ENCODE peak calls at places on chromosomes 3 and 15, in seven cellular contexts. V is ureter; E is activated effector memory CD4-positive, alpha-beta T cell treated with anti-CD3 and anti-CD28 coated beads, Interleukin-2, amount 50 U/mL, for 16 hours; J is RWPE1; A is amniotic stem cell; H is naive thymus-derived CD8-positive, alpha-beta T cell; Z is amygdala. P is an unnamed sample.

GRCh38 chr15:52331490-52332240 is 36.1 kb upstream of the MYO5C start:
- DNase-seq in J (peak), V (peak), Z (no peak), E (peak), A (no peak), H (peak), P (no peak)

GRCh38 chr3:109275702-109276293 is 40.5 kb downstream of the DPPA2 start:
- DNase-seq in A (peak), V (no peak), Z (peak), H (no peak), E (no peak), J (peak), P (peak)

GRCh38 chr15:68475449-68475848 is 43.5 kb upstream of the ITGA11 start:
- DNase-seq in V (no peak), Z (no peak), E (no peak), A (no peak), J (no peak), H (no peak), P (no peak)

GRCh38 chr3:120481056-120481455 is 30.3 kb upstream of the FSTL1 start:
- DNase-seq in J (no peak), H (no peak), V (no peak), Z (no peak), E (no peak), A (no peak), P (no peak)

GRCh38 chr15:42933886-42934667 is 13.5 kb upstream of the TTBK2 start:
- DNase-seq in H (no peak), Z (no peak), A (no peak), E (no peak), V (no peak), J (no peak), P (no peak)

GRCh38 chr15:73926191-73927002 is at the start of gene LOXL1:
- DNase-seq in E (no peak), A (peak), V (peak), J (peak), Z (peak), H (no peak), P (peak)

GRCh38 chr3:185267193-185267592 is 13.3 kb upstream of the EHHADH start:
- DNase-seq in A (no peak), H (no peak), J (no peak), Z (no peak), V (no peak), E (no peak), P (no peak)

GRCh38 chr15:78429477-78429876 is 8.5 kb upstream of the IREB2 start:
- DNase-seq in H (no peak), Z (no peak), V (no peak), J (no peak), E (no peak), A (no peak), P (no peak)

GRCh38 chr3:27202959-27203358 is 166.2 kb downstream of the NEK10 start:
- DNase-seq in V (no peak), J (no peak), A (no peak), E (no peak), Z (no peak), H (no peak), P (no peak)